ENCODE peak calls at places on chromosome 14, in nine cellular contexts. R, C, U, V, L, M, D, K and A are unnamed samples.

GRCh38 chr14:37985826-37986470 is 221.8 kb upstream of the SSTR1 start:
- DNase-seq in R (no peak), C (no peak), U (no peak), V (peak), L (peak), M (peak), D (peak), K (no peak), A (peak)

GRCh38 chr14:89429206-89430091 is 12.4 kb upstream of the FOXN3 start:
- DNase-seq in R (no peak), C (no peak), U (no peak), V (peak), L (no peak), M (peak), D (peak), K (no peak), A (no peak)

GRCh38 chr14:58768977-58769376 is 131.2 kb downstream of the DACT1 start:
- DNase-seq in R (no peak), C (no peak), U (no peak), V (no peak), L (no peak), M (no peak), D (no peak), K (no peak), A (no peak)

GRCh38 chr14:92099802-92100201 is 6.6 kb downstream of the ATXN3 start:
- DNase-seq in R (no peak), C (no peak), U (no peak), V (no peak), L (no peak), M (no peak), D (peak), K (no peak), A (no peak)

GRCh38 chr14:91796622-91797347 is 64.9 kb upstream of the CATSPERB start:
- DNase-seq in R (no peak), C (no peak), U (peak), V (no peak), L (peak), M (peak), D (no peak), K (no peak), A (no peak)

GRCh38 chr14:57031474-57031873 is 221.2 kb upstream of the OTX2 start:
- DNase-seq in R (no peak), C (no peak), U (no peak), V (no peak), L (no peak), M (no peak), D (no peak), K (no peak), A (no peak)

GRCh38 chr14:92993302-92993701 is 70.4 kb downstream of the CHGA start:
- DNase-seq in R (no peak), C (no peak), U (no peak), V (no peak), L (no peak), M (no peak), D (no peak), K (no peak), A (peak)

GRCh38 chr14:72519543-72519942 is 374.4 kb downstream of the DPF3 start:
- DNase-seq in R (no peak), C (no peak), U (no peak), V (no peak), L (no peak), M (no peak), D (no peak), K (no peak), A (no peak)

GRCh38 chr14:56953884-56954283 is 143.6 kb upstream of the OTX2 start:
- DNase-seq in R (no peak), C (no peak), U (no peak), V (no peak), L (no peak), M (no peak), D (no peak), K (no peak), A (no peak)

GRCh38 chr14:38004610-38004879 is 203.2 kb upstream of the SSTR1 start:
- DNase-seq in R (no peak), C (no peak), U (no peak), V (no peak), L (no peak), M (no peak), D (no peak), K (no peak), A (no peak)

GRCh38 chr14:50230601-50231474 is 540 bp downstream of the SOS2 start:
- DNase-seq in R (peak), C (peak), U (peak), V (peak), L (peak), M (peak), D (peak), K (peak), A (peak)

GRCh38 chr14:63647696-63648410 is 6.2 kb upstream of the WDR89 start:
- DNase-seq in R (no peak), C (no peak), U (no peak), V (no peak), L (no peak), M (no peak), D (no peak), K (no peak), A (no peak)

GRCh38 chr14:34714320-34715107 is at the start of gene CFL2:
- DNase-seq in R (peak), C (peak), U (peak), V (peak), L (peak), M (peak), D (peak), K (peak), A (peak)

GRCh38 chr14:66613344-66613743 is 105.4 kb downstream of the GPHN start:
- DNase-seq in R (no peak), C (no peak), U (no peak), V (no peak), L (no peak), M (no peak), D (no peak), K (no peak), A (no peak)

GRCh38 chr14:66606826-66607225 is 98.9 kb downstream of the GPHN start:
- DNase-seq in R (no peak), C (no peak), U (no peak), V (no peak), L (no peak), M (no peak), D (no peak), K (no peak), A (no peak)

DNA sequence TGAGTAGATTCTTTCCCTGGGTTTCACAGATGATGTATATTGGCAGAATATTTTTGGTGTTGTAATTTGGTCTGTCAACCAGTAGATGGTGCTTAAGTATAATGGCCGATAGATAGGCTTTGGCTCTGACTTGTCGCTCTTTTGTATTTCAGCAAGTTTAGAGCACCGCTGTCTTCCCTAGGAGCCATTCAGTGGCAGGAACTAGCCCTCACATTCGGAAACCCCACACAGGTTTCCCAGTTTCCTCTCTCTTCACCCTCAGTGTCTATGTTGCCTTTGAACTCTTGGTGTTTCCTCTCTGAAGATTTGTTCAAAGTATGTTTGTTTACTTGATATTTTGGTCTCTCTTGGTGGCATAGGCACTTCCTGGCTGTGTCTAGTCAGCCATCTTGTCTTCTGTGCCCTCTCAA is 102.2 kb downstream of the GPHN start:
- DNase-seq in R (no peak), C (no peak), U (no peak), V (no peak), L (no peak), M (no peak), D (peak), K (no peak), A (peak)
- TF ChIP-seq CTCF in R (no peak), C (no peak), U (peak), V (no peak), L (peak), M (peak), D (peak), K (peak), A (no peak)

DNA sequence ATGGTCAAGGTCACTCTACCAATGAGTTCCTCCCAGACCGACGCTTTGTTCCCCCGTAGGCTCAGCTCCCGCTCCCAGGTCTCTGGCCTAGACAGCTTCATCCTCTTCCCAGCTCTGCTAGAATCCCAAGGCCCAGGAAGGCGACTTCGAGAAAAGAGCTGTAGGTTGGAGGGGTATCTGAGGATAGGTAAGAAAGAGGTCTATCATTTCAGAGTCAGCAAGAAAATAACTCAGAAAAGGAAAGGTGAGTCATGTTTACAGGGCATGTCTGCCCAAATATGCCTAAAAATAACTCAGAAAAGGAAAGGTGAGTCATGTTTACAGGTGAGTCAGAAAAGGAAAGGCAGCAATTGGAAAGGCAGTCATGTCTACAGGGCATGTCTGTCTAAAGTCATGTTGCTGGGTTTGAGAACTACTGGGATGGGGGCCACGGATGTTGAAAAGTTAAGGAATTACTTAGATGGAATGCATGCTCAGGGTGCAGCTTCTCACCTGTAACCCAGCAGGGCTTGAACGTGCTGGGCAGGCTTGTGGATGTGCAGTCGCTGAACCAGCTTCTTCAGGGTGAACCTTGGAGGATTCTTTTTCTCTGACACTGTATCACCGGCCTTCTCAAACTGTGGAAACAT is 12.2 kb downstream of the TEP1 start:
- DNase-seq in R (no peak), C (no peak), U (peak), V (no peak), L (no peak), M (no peak), D (peak), K (peak), A (no peak)
- H3K4me3 ChIP-seq in R (no peak), C (no peak), U (no peak), V (no peak), L (no peak), M (no peak), D (no peak), K (no peak), A (no peak)

GRCh38 chr14:104726600-104727451 is 2.8 kb downstream of the ADSS1 start:
- DNase-seq in R (no peak), C (no peak), U (no peak), V (no peak), L (no peak), M (no peak), D (no peak), K (peak), A (no peak)
- TF ChIP-seq CTCF in R (no peak), C (no peak), U (no peak), V (no peak), L (no peak), M (peak), D (peak), K (no peak), A (no peak)

GRCh38 chr14:47674546-47675238 is 713 bp downstream of the MDGA2 start:
- DNase-seq in R (peak), C (no peak), U (no peak), V (no peak), L (no peak), M (peak), D (no peak), K (no peak), A (no peak)

GRCh38 chr14:47676301-47676617 is 854 bp upstream of the MDGA2 start:
- DNase-seq in R (no peak), C (no peak), U (no peak), V (no peak), L (no peak), M (no peak), D (no peak), K (no peak), A (no peak)

GRCh38 chr14:47675489-47676300 is at the start of gene MDGA2:
- DNase-seq in R (peak), C (no peak), U (peak), V (no peak), L (no peak), M (peak), D (peak), K (peak), A (no peak)

GRCh38 chr14:47674148-47674545 is 1.3 kb downstream of the MDGA2 start:
- DNase-seq in R (peak), C (no peak), U (no peak), V (no peak), L (no peak), M (peak), D (no peak), K (no peak), A (no peak)

GRCh38 chr14:47675239-47675488 is 241 bp downstream of the MDGA2 start:
- DNase-seq in R (no peak), C (no peak), U (peak), V (no peak), L (no peak), M (no peak), D (no peak), K (no peak), A (no peak)
- H3K4me3 ChIP-seq in R (no peak), C (peak), U (no peak), V (no peak), L (no peak), M (peak), D (no peak), K (peak), A (no peak)

DNA sequence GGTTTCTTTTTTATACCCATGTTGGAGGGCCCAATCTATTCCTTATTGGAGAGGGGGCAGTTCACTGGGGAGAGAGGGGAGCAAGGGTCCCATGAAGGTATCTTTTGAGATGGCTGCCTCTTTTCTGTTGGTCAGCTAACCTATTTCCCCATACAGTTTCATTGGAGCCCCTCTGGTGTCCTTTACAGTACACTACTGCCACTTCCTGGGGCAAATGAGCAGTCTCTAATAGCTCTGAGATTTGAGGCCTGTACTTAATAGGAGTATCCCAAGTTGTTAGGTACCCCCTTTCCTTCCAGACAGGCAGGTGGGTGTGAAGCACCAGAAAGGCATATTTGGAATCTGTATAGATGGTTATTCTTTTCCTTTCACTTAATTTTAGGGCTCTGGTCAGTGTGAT is 41.3 kb upstream of the RNU6-8 start:
- DNase-seq in R (no peak), C (no peak), U (no peak), V (no peak), L (no peak), M (no peak), D (no peak), K (no peak), A (no peak)
- TF ChIP-seq CTCF in R (no peak), C (no peak), U (peak), V (no peak), L (no peak), M (peak), D (no peak), K (peak), A (peak)

DNA sequence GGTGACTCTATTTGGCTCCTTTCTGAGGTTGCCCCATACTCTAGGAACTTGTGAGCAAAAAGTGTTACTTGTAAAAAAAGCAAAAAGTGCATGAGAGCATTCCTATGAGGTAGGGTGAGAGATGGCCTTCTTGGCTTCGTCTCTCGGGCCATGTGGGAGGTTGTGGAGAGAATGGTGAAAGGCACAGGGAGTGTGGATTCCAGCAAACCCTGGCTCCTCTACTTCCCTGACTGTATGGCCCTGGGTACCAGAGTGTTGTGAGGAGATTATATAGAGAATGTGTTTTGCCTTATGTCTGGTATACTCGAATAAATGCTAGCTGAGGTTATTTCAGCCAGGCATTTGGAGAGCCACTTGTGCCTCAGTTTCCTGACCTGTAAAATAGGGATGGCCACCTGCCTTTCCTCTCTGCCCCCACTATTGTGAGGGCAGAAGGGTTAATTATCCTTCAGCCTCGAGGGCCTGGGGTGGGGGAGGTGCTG is 11.0 kb downstream of the PLEKHG3 start:
- DNase-seq in R (no peak), C (peak), U (no peak), V (no peak), L (no peak), M (no peak), D (no peak), K (no peak), A (no peak)
- H3K4me3 ChIP-seq in R (no peak), C (peak), U (peak), V (no peak), L (no peak), M (no peak), D (no peak), K (no peak), A (no peak)

GRCh38 chr14:97177016-97177415 is 379.8 kb downstream of the VRK1 start:
- DNase-seq in R (no peak), C (no peak), U (peak), V (no peak), L (no peak), M (no peak), D (peak), K (peak), A (no peak)
- TF ChIP-seq CTCF in R (no peak), C (no peak), U (no peak), V (no peak), L (no peak), M (peak), D (peak), K (peak), A (no peak)

DNA sequence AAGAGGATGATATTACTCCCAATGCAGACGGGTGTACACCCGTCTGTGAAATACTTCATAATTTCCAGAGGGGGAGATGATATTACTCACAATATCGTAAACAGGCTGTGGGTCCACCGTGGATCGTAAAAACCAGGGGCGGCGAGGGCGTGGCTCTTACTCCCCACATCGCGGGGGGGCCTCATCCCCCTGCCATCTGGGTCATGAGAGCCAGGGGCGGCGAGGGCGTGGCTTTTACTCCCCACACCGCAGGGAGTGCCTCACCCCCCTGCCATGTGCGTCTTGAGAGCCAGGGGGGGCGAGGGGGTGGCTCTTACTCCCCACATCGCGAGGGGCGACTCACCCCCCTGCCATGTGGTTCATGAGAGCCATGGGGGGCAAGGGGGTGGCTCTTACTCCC is 86.2 kb upstream of the GNG2 start:
- DNase-seq in R (no peak), C (no peak), U (no peak), V (no peak), L (no peak), M (no peak), D (no peak), K (no peak), A (no peak)
- H3K4me3 ChIP-seq in R (no peak), C (no peak), U (no peak), V (no peak), L (no peak), M (no peak), D (no peak), K (peak), A (no peak)

GRCh38 chr14:24607081-24607480 is 2.4 kb downstream of the GZMH start:
- DNase-seq in R (no peak), C (no peak), U (no peak), V (no peak), L (no peak), M (no peak), D (no peak), K (no peak), A (no peak)

GRCh38 chr14:24609667-24610344 is at the start of gene GZMH:
- DNase-seq in R (no peak), C (no peak), U (no peak), V (no peak), L (no peak), M (no peak), D (no peak), K (no peak), A (no peak)

GRCh38 chr14:24607635-24608492 is 1.6 kb downstream of the GZMH start:
- DNase-seq in R (no peak), C (no peak), U (no peak), V (no peak), L (no peak), M (no peak), D (no peak), K (no peak), A (no peak)

DNA sequence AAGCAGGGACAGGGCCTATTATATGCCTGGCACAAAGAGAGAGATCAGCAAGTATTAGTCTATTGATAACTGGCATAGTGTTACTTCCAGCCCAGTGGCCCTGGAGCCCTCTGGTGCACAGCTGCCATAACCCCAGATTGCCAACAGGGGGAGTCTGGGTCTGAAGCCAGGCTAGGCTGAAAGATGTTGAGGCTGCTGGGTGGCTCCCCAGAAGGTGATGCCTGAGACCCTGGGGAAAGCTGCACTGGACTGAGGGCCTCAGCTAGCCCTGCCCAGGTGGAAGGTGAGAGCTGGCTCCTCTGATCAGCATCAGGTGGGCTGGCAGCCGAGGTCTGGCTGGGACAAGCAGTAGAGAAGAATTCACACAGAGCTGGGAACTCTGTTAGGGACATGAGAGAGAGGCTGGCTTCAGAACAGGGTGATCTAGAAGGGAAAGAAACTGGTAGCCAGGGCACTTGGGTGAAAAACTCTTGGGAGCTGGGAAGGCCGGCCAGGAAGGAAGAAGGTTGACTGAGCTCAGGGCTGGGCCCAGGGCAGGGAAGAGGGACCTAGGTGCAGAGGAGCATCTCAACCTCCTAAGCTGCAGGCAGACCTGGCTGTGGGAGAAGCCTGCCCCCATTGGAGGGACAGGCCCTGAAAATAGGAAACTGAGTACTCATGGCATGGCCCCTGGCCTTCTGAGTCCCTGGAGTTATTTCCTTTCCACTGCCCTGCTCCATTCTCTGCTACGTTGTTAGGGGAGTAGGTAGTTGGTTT is 3.9 kb downstream of the GZMH start:
- DNase-seq in R (peak), C (no peak), U (peak), V (peak), L (no peak), M (no peak), D (peak), K (peak), A (no peak)
- TF ChIP-seq CTCF in R (peak), C (peak), U (peak), V (peak), L (peak), M (no peak), D (peak), K (no peak), A (peak)

GRCh38 chr14:20429801-20430669 is 5.9 kb downstream of the KLHL33 start:
- DNase-seq in R (peak), C (no peak), U (no peak), V (peak), L (no peak), M (no peak), D (no peak), K (no peak), A (no peak)

GRCh38 chr14:20422886-20423285 is 9.6 kb upstream of the TEP1 start:
- DNase-seq in R (no peak), C (no peak), U (no peak), V (no peak), L (no peak), M (no peak), D (no peak), K (no peak), A (no peak)

GRCh38 chr14:20427231-20428009 is 8.5 kb downstream of the KLHL33 start:
- DNase-seq in R (no peak), C (no peak), U (peak), V (no peak), L (peak), M (peak), D (peak), K (peak), A (peak)

GRCh38 chr14:20428802-20429201 is 7.2 kb downstream of the KLHL33 start:
- DNase-seq in R (peak), C (no peak), U (no peak), V (no peak), L (no peak), M (no peak), D (no peak), K (no peak), A (no peak)

GRCh38 chr14:20428010-20428365 is 8.0 kb downstream of the KLHL33 start:
- DNase-seq in R (peak), C (no peak), U (no peak), V (no peak), L (no peak), M (no peak), D (no peak), K (no peak), A (no peak)
- H3K4me3 ChIP-seq in R (no peak), C (no peak), U (no peak), V (no peak), L (no peak), M (no peak), D (no peak), K (no peak), A (no peak)